ENCODE peak calls at places on chromosomes 3 and 15, in eight cellular contexts. D, Q, G, A, B, J, X and H are unnamed samples.

GRCh38 chr3:147424325-147424910 is 15.3 kb downstream of the ZIC1 start:
- DNase-seq in D (no peak), Q (no peak), G (no peak), A (no peak), B (peak), J (no peak), X (no peak), H (no peak)

GRCh38 chr3:17518189-17519059 is 224.0 kb downstream of the TBC1D5 start:
- DNase-seq in D (no peak), Q (no peak), G (no peak), A (no peak), B (peak), J (no peak), X (no peak), H (peak)

GRCh38 chr3:184771158-184771730 is 40.7 kb upstream of the VPS8 start:
- DNase-seq in D (no peak), Q (no peak), G (no peak), A (no peak), B (no peak), J (no peak), X (no peak), H (no peak)

GRCh38 chr3:154862265-154862664 is 217.9 kb upstream of the MME start:
- DNase-seq in D (peak), Q (no peak), G (no peak), A (no peak), B (no peak), J (no peak), X (peak), H (no peak)

GRCh38 chr15:69324031-69324430 is 25.3 kb downstream of the PAQR5 start:
- DNase-seq in D (no peak), Q (no peak), G (no peak), A (no peak), B (no peak), J (no peak), X (no peak), H (no peak)

GRCh38 chr3:52429779-52430415 is 15.0 kb downstream of the SEMA3G start:
- DNase-seq in D (no peak), Q (peak), G (no peak), A (no peak), B (no peak), J (no peak), X (no peak), H (peak)

GRCh38 chr3:81760215-81760614 is 1.2 kb downstream of the GBE1 start:
- DNase-seq in D (no peak), Q (no peak), G (no peak), A (no peak), B (no peak), J (no peak), X (no peak), H (no peak)

GRCh38 chr3:191197761-191198160 is 1.3 kb upstream of the OSTN start:
- DNase-seq in D (no peak), Q (no peak), G (no peak), A (no peak), B (no peak), J (no peak), X (no peak), H (no peak)

GRCh38 chr3:43212914-43213611 is 73.3 kb upstream of the SNRK start:
- DNase-seq in D (no peak), Q (no peak), G (no peak), A (no peak), B (no peak), J (no peak), X (peak), H (no peak)

GRCh38 chr3:76698136-76698535 is 341.8 kb upstream of the ROBO2 start:
- DNase-seq in D (no peak), Q (no peak), G (no peak), A (no peak), B (no peak), J (no peak), X (no peak), H (no peak)

GRCh38 chr15:79994651-79995050 is 23.7 kb upstream of the BCL2A1 start:
- DNase-seq in D (no peak), Q (no peak), G (no peak), A (no peak), B (no peak), J (no peak), X (peak), H (no peak)

GRCh38 chr15:69616558-69616957 is 163.9 kb downstream of the RPLP1 start:
- DNase-seq in D (no peak), Q (no peak), G (no peak), A (no peak), B (no peak), J (no peak), X (no peak), H (no peak)

GRCh38 chr3:196207833-196208607 is 3.2 kb downstream of the ZDHHC19 start:
- DNase-seq in D (peak), Q (no peak), G (no peak), A (peak), B (peak), J (no peak), X (peak), H (peak)

GRCh38 chr15:77858677-77859490 is 218.6 kb downstream of the TBC1D2B start:
- DNase-seq in D (no peak), Q (no peak), G (no peak), A (no peak), B (peak), J (no peak), X (no peak), H (peak)

GRCh38 chr15:58590901-58591300 is 158.6 kb downstream of the ADAM10 start:
- DNase-seq in D (no peak), Q (no peak), G (no peak), A (no peak), B (no peak), J (no peak), X (no peak), H (no peak)

GRCh38 chr3:168870892-168871291 is 775.2 kb upstream of the GOLIM4 start:
- DNase-seq in D (no peak), Q (peak), G (no peak), A (no peak), B (no peak), J (no peak), X (peak), H (no peak)

GRCh38 chr15:98077186-98077585 is 116.7 kb downstream of the ARRDC4 start:
- DNase-seq in D (peak), Q (no peak), G (no peak), A (peak), B (peak), J (no peak), X (peak), H (peak)

GRCh38 chr3:177816667-177817208 is 619.5 kb upstream of the TBL1XR1 start:
- DNase-seq in D (peak), Q (peak), G (peak), A (no peak), B (no peak), J (no peak), X (peak), H (no peak)

GRCh38 chr3:192920406-192920805 is 2.8 kb upstream of the MB21D2 start:
- DNase-seq in D (no peak), Q (no peak), G (no peak), A (no peak), B (no peak), J (no peak), X (no peak), H (no peak)

GRCh38 chr15:43376017-43376705 is 5.3 kb downstream of the TUBGCP4 start:
- DNase-seq in D (no peak), Q (peak), G (no peak), A (no peak), B (no peak), J (peak), X (peak), H (no peak)

GRCh38 chr15:98734472-98735284 is 86.3 kb downstream of the IGF1R start:
- DNase-seq in D (no peak), Q (peak), G (no peak), A (no peak), B (no peak), J (no peak), X (peak), H (no peak)

GRCh38 chr3:177538743-177539730 is 341.8 kb upstream of the TBL1XR1 start:
- DNase-seq in D (no peak), Q (peak), G (no peak), A (no peak), B (no peak), J (peak), X (no peak), H (no peak)

GRCh38 chr15:39285663-39286062 is 295.2 kb upstream of the THBS1 start:
- DNase-seq in D (no peak), Q (no peak), G (no peak), A (no peak), B (no peak), J (no peak), X (no peak), H (no peak)

GRCh38 chr15:40240619-40241304 is 1.9 kb downstream of the PAK6 start:
- DNase-seq in D (no peak), Q (no peak), G (no peak), A (no peak), B (no peak), J (no peak), X (peak), H (peak)

GRCh38 chr15:49865925-49866757 is 245.3 kb downstream of the DTWD1 start:
- DNase-seq in D (no peak), Q (no peak), G (no peak), A (no peak), B (no peak), J (peak), X (peak), H (no peak)

GRCh38 chr3:15743587-15744009 is 54.2 kb downstream of the ANKRD28 start:
- DNase-seq in D (no peak), Q (no peak), G (no peak), A (no peak), B (no peak), J (no peak), X (no peak), H (no peak)